ENCODE peak calls at places on chromosomes 11 and 22, in five cellular contexts. One of them, this sample, is unnamed.

GRCh38 chr22:50270302-50271010 is at the start of gene MAPK11:
- DNase-seq in EL: peak
- DNase-seq in neural progenitor cell: peak
- DNase-seq in CD8-positive, alpha-beta T cell: peak
- DNase-seq in iris pigment epithelial cell: peak
- DNase-seq in this sample: peak

GRCh38 chr11:9506489-9507343 is 45.9 kb downstream of the ZNF143 start:
- DNase-seq in neural progenitor cell: peak
- DNase-seq in CD8-positive, alpha-beta T cell: peak
- DNase-seq in EL: peak
- DNase-seq in iris pigment epithelial cell: peak
- DNase-seq in this sample: peak

GRCh38 chr11:17692931-17693330 is 26.4 kb upstream of the MYOD1 start:
- DNase-seq in CD8-positive, alpha-beta T cell: no peak
- DNase-seq in neural progenitor cell: no peak
- DNase-seq in iris pigment epithelial cell: no peak
- DNase-seq in EL: no peak
- DNase-seq in this sample: no peak

GRCh38 chr22:36682835-36683234 is 20.7 kb downstream of the CACNG2 start:
- DNase-seq in CD8-positive, alpha-beta T cell: no peak
- DNase-seq in EL: no peak
- DNase-seq in iris pigment epithelial cell: no peak
- DNase-seq in neural progenitor cell: no peak
- DNase-seq in this sample: no peak

GRCh38 chr22:40436460-40437431 is 66.4 kb downstream of the SGSM3 start:
- DNase-seq in EL: peak
- DNase-seq in CD8-positive, alpha-beta T cell: no peak
- DNase-seq in iris pigment epithelial cell: peak
- DNase-seq in neural progenitor cell: peak
- DNase-seq in this sample: peak

GRCh38 chr11:12841946-12842630 is 167.0 kb upstream of the RASSF10 start:
- DNase-seq in iris pigment epithelial cell: peak
- DNase-seq in neural progenitor cell: peak
- DNase-seq in CD8-positive, alpha-beta T cell: no peak
- DNase-seq in EL: peak
- DNase-seq in this sample: no peak

GRCh38 chr11:10490398-10491232 is 35.6 kb downstream of the AMPD3 start:
- DNase-seq in EL: peak
- DNase-seq in CD8-positive, alpha-beta T cell: no peak
- DNase-seq in iris pigment epithelial cell: peak
- DNase-seq in neural progenitor cell: peak
- DNase-seq in this sample: no peak

GRCh38 chr11:36817336-36817965 is 219.4 kb upstream of the RAG2 start:
- DNase-seq in CD8-positive, alpha-beta T cell: no peak
- DNase-seq in neural progenitor cell: no peak
- DNase-seq in EL: peak
- DNase-seq in iris pigment epithelial cell: no peak
- DNase-seq in this sample: no peak

GRCh38 chr11:64665381-64665780 is 57.6 kb downstream of the NRXN2 start:
- DNase-seq in EL: no peak
- DNase-seq in iris pigment epithelial cell: no peak
- DNase-seq in neural progenitor cell: no peak
- DNase-seq in CD8-positive, alpha-beta T cell: no peak
- DNase-seq in this sample: no peak

GRCh38 chr11:27242591-27242990 is 120.4 kb downstream of the CCDC34 start:
- DNase-seq in EL: peak
- DNase-seq in neural progenitor cell: no peak
- DNase-seq in iris pigment epithelial cell: peak
- DNase-seq in CD8-positive, alpha-beta T cell: no peak
- DNase-seq in this sample: no peak

GRCh38 chr11:104973616-104974015 is 5.2 kb upstream of the CASP4 start:
- DNase-seq in iris pigment epithelial cell: no peak
- DNase-seq in EL: no peak
- DNase-seq in neural progenitor cell: no peak
- DNase-seq in CD8-positive, alpha-beta T cell: no peak
- DNase-seq in this sample: no peak

GRCh38 chr11:102761646-102762238 is 18.7 kb downstream of the MMP10 start:
- DNase-seq in EL: peak
- DNase-seq in neural progenitor cell: no peak
- DNase-seq in iris pigment epithelial cell: peak
- DNase-seq in CD8-positive, alpha-beta T cell: no peak
- DNase-seq in this sample: no peak

GRCh38 chr11:44718612-44719390 is 8.0 kb upstream of the TSPAN18 start:
- DNase-seq in CD8-positive, alpha-beta T cell: no peak
- DNase-seq in iris pigment epithelial cell: no peak
- DNase-seq in EL: no peak
- DNase-seq in neural progenitor cell: no peak
- DNase-seq in this sample: no peak

GRCh38 chr11:43567396-43567975 is 113.1 kb upstream of the HSD17B12 start:
- DNase-seq in CD8-positive, alpha-beta T cell: no peak
- DNase-seq in iris pigment epithelial cell: peak
- DNase-seq in EL: peak
- DNase-seq in neural progenitor cell: peak
- DNase-seq in this sample: no peak

GRCh38 chr11:117145393-117145761 is 1.3 kb downstream of the PAFAH1B2 start:
- DNase-seq in CD8-positive, alpha-beta T cell: no peak
- DNase-seq in neural progenitor cell: peak
- DNase-seq in iris pigment epithelial cell: peak
- DNase-seq in EL: peak
- DNase-seq in this sample: no peak

GRCh38 chr22:38707346-38707745 is 1.6 kb downstream of the GTPBP1 start:
- DNase-seq in CD8-positive, alpha-beta T cell: no peak
- DNase-seq in iris pigment epithelial cell: peak
- DNase-seq in neural progenitor cell: no peak
- DNase-seq in EL: peak
- DNase-seq in this sample: no peak

GRCh38 chr22:27100323-27100722 is 442.9 kb downstream of the MIAT start:
- DNase-seq in CD8-positive, alpha-beta T cell: no peak
- DNase-seq in iris pigment epithelial cell: no peak
- DNase-seq in EL: no peak
- DNase-seq in neural progenitor cell: no peak
- DNase-seq in this sample: no peak

GRCh38 chr11:70603756-70604211 is 205.5 kb downstream of the CTTN start:
- DNase-seq in EL: no peak
- DNase-seq in neural progenitor cell: no peak
- DNase-seq in CD8-positive, alpha-beta T cell: no peak
- DNase-seq in iris pigment epithelial cell: no peak
- DNase-seq in this sample: no peak

GRCh38 chr11:119297938-119298337 is 19.0 kb downstream of the MCAM start:
- DNase-seq in EL: no peak
- DNase-seq in iris pigment epithelial cell: no peak
- DNase-seq in neural progenitor cell: no peak
- DNase-seq in CD8-positive, alpha-beta T cell: no peak
- DNase-seq in this sample: no peak

GRCh38 chr11:20278727-20279126 is 84.8 kb upstream of the HTATIP2 start:
- DNase-seq in neural progenitor cell: peak
- DNase-seq in iris pigment epithelial cell: no peak
- DNase-seq in EL: no peak
- DNase-seq in CD8-positive, alpha-beta T cell: no peak
- DNase-seq in this sample: no peak

GRCh38 chr22:36237462-36238347 is 1.6 kb downstream of the APOL2 start:
- DNase-seq in iris pigment epithelial cell: peak
- DNase-seq in neural progenitor cell: no peak
- DNase-seq in EL: no peak
- DNase-seq in CD8-positive, alpha-beta T cell: no peak
- DNase-seq in this sample: no peak

GRCh38 chr11:69578167-69578566 is 62.8 kb upstream of the CCND1 start:
- DNase-seq in CD8-positive, alpha-beta T cell: no peak
- DNase-seq in neural progenitor cell: no peak
- DNase-seq in EL: no peak
- DNase-seq in iris pigment epithelial cell: no peak
- DNase-seq in this sample: no peak

This sample was measured in B cell.